ENCODE peak calls at places on chromosome 19, in nine cellular contexts. Q is left lung, M is PC-9, I is EL, G is H54, B is lower leg skin, W is kidney glomerular epithelial cell, C is C1 segment of cervical spinal cord, E is NCI-H1092 treated with DMSO at 0.1 percent for 48 hours. L is an unnamed sample.

GRCh38 chr19:37991841-37992248 is 84.8 kb downstream of the SIPA1L3 start:
- DNase-seq in Q (no peak), M (peak; percentile 70), I (peak; percentile 47), G (no peak), B (no peak), W (no peak), C (no peak), E (no peak), L (no peak)

GRCh38 chr19:6516018-6516658 is 14.0 kb upstream of the TUBB4A start:
- DNase-seq in Q (peak; percentile 98), M (peak; percentile 90), I (peak; percentile 96), G (peak; percentile 91), B (peak; percentile 98), W (peak; percentile 86), C (peak; percentile 88), E (no peak), L (peak; percentile 97)

GRCh38 chr19:11673608-11674041 is 65.1 kb downstream of the ZNF823 start:
- DNase-seq in Q (peak; percentile 64), M (peak; percentile 28), I (peak; percentile 47), G (peak; percentile 18), B (peak; percentile 89), W (peak; percentile 20), C (peak; percentile 69), E (no peak), L (peak; percentile 72)

GRCh38 chr19:18385675-18386542 is at the start of gene GDF15:
- DNase-seq in Q (peak; percentile 91), M (peak; percentile 86), I (peak; percentile 80), G (peak; percentile 78), B (peak; percentile 93), W (peak; percentile 59), C (no peak), E (no peak), L (peak; percentile 98)

GRCh38 chr19:58003153-58003828 is 671 bp upstream of the ZNF606 start:
- DNase-seq in Q (no peak), M (no peak), I (peak; percentile 45), G (no peak), B (no peak), W (no peak), C (no peak), E (no peak), L (no peak)

GRCh38 chr19:9381367-9381785 is 18.6 kb downstream of the ZNF177 start:
- DNase-seq in Q (no peak), M (no peak), I (no peak), G (no peak), B (no peak), W (no peak), C (no peak), E (no peak), L (no peak)

GRCh38 chr19:11451327-11451941 is 16.0 kb downstream of the PRKCSH start:
- DNase-seq in Q (no peak), M (no peak), I (no peak), G (no peak), B (no peak), W (no peak), C (no peak), E (no peak), L (no peak)

GRCh38 chr19:15321739-15322138 is 10.6 kb downstream of the BRD4 start:
- DNase-seq in Q (no peak), M (no peak), I (no peak), G (no peak), B (no peak), W (no peak), C (no peak), E (no peak), L (no peak)

GRCh38 chr19:55678121-55678671 is 3.2 kb downstream of the EPN1 start:
- DNase-seq in Q (peak; percentile 73), M (no peak), I (no peak), G (no peak), B (no peak), W (no peak), C (peak; percentile 36), E (no peak), L (no peak)

GRCh38 chr19:42601811-42602443 is 7.2 kb upstream of the CEACAM8 start:
- DNase-seq in Q (no peak), M (peak; percentile 36), I (peak; percentile 44), G (peak; percentile 59), B (no peak), W (peak; percentile 21), C (no peak), E (no peak), L (no peak)

GRCh38 chr19:5801796-5802616 is 2.9 kb upstream of the NRTN start:
- DNase-seq in Q (no peak), M (no peak), I (peak; percentile 56), G (no peak), B (no peak), W (no peak), C (no peak), E (no peak), L (no peak)

GRCh38 chr19:29506619-29506911 is 19.2 kb upstream of the VSTM2B start:
- DNase-seq in Q (no peak), M (no peak), I (no peak), G (no peak), B (no peak), W (no peak), C (no peak), E (no peak), L (no peak)

GRCh38 chr19:6010107-6010506 is 32.2 kb upstream of the RANBP3 start:
- DNase-seq in Q (no peak), M (no peak), I (no peak), G (no peak), B (no peak), W (no peak), C (no peak), E (no peak), L (no peak)

GRCh38 chr19:34165295-34165738 is 7.0 kb upstream of the LSM14A start:
- DNase-seq in Q (no peak), M (no peak), I (no peak), G (no peak), B (no peak), W (no peak), C (no peak), E (no peak), L (no peak)

GRCh38 chr19:14683439-14683838 is 6.4 kb upstream of the ZNF333 start:
- DNase-seq in Q (peak; percentile 33), M (no peak), I (no peak), G (no peak), B (no peak), W (no peak), C (no peak), E (no peak), L (no peak)

GRCh38 chr19:31013391-31013975 is 335.8 kb downstream of the TSHZ3 start:
- DNase-seq in Q (no peak), M (no peak), I (no peak), G (no peak), B (no peak), W (no peak), C (no peak), E (no peak), L (no peak)

GRCh38 chr19:814108-815078 is 7.4 kb downstream of the PLPPR3 start:
- DNase-seq in Q (no peak), M (no peak), I (no peak), G (peak; percentile 17), B (no peak), W (no peak), C (no peak), E (no peak), L (no peak)

GRCh38 chr19:33532859-33533455 is 11.4 kb upstream of the PEPD start:
- DNase-seq in Q (no peak), M (no peak), I (no peak), G (no peak), B (no peak), W (no peak), C (no peak), E (no peak), L (no peak)

GRCh38 chr19:29106353-29106885 is 106.5 kb downstream of the UQCRFS1 start:
- DNase-seq in Q (no peak), M (no peak), I (no peak), G (no peak), B (no peak), W (no peak), C (no peak), E (no peak), L (no peak)

GRCh38 chr19:5539431-5539833 is 28.3 kb downstream of the TINCR start:
- DNase-seq in Q (no peak), M (no peak), I (no peak), G (no peak), B (no peak), W (no peak), C (peak; percentile 7), E (no peak), L (no peak)

GRCh38 chr19:55579766-55580621 is 654 bp downstream of the ZNF579 start:
- DNase-seq in Q (peak; percentile 39), M (peak; percentile 46), I (peak; percentile 48), G (peak; percentile 73), B (no peak), W (peak; percentile 54), C (peak; percentile 51), E (no peak), L (no peak)

GRCh38 chr19:14440049-14440448 is 6.9 kb downstream of the PKN1 start:
- DNase-seq in Q (peak; percentile 90), M (no peak), I (no peak), G (no peak), B (peak; percentile 93), W (no peak), C (peak; percentile 31), E (no peak), L (peak; percentile 71)

GRCh38 chr19:43872547-43873336 is 45.6 kb downstream of the ZNF283 start:
- DNase-seq in Q (no peak), M (no peak), I (peak; percentile 21), G (no peak), B (no peak), W (no peak), C (no peak), E (no peak), L (no peak)

GRCh38 chr19:16394681-16395375 is 70.2 kb downstream of the KLF2 start:
- DNase-seq in Q (peak; percentile 33), M (no peak), I (no peak), G (no peak), B (no peak), W (no peak), C (no peak), E (no peak), L (no peak)